ENCODE peak calls at places on chromosomes 7 and 10, in nine cellular contexts. U, C, E, A, M, N, D, K and V are unnamed samples.

GRCh38 chr10:63256047-63256773 is 123.1 kb downstream of the NRBF2 start:
- DNase-seq in U (no peak), C (no peak), E (no peak), A (no peak), M (peak; percentile 18), N (no peak), D (no peak), K (no peak), V (no peak)

GRCh38 chr7:150439926-150440325 is 10.5 kb upstream of the GIMAP8 start:
- DNase-seq in U (no peak), C (no peak), E (no peak), A (no peak), M (no peak), N (no peak), D (no peak), K (no peak), V (no peak)

GRCh38 chr7:36659638-36660341 is 64.5 kb downstream of the AOAH start:
- DNase-seq in U (no peak), C (no peak), E (no peak), A (no peak), M (no peak), N (no peak), D (no peak), K (no peak), V (no peak)

GRCh38 chr10:33487014-33487776 is 152.7 kb upstream of the NRP1 start:
- DNase-seq in U (no peak), C (no peak), E (no peak), A (no peak), M (no peak), N (no peak), D (no peak), K (no peak), V (no peak)

GRCh38 chr7:130189281-130189782 is 15.9 kb downstream of the TMEM209 start:
- DNase-seq in U (no peak), C (no peak), E (no peak), A (no peak), M (no peak), N (no peak), D (no peak), K (no peak), V (no peak)

GRCh38 chr10:103853428-103854264 is 1.7 kb downstream of the SH3PXD2A start:
- DNase-seq in U (peak; percentile 90), C (no peak), E (peak; percentile 53), A (no peak), M (no peak), N (no peak), D (no peak), K (no peak), V (no peak)

GRCh38 chr7:129110575-129111376 is 33.7 kb upstream of the TSPAN33 start:
- DNase-seq in U (peak; percentile 18), C (peak; percentile 41), E (no peak), A (no peak), M (peak; percentile 32), N (no peak), D (no peak), K (no peak), V (no peak)

GRCh38 chr10:48605786-48606529 is 1.1 kb upstream of the ARHGAP22 start:
- DNase-seq in U (no peak), C (no peak), E (no peak), A (peak; percentile 82), M (no peak), N (no peak), D (no peak), K (no peak), V (no peak)

GRCh38 chr10:106360870-106361269 is 803.6 kb downstream of the SORCS1 start:
- DNase-seq in U (no peak), C (no peak), E (no peak), A (no peak), M (no peak), N (no peak), D (no peak), K (no peak), V (no peak)

GRCh38 chr10:114359953-114360345 is 44.4 kb downstream of the AFAP1L2 start:
- DNase-seq in U (no peak), C (no peak), E (no peak), A (no peak), M (no peak), N (no peak), D (no peak), K (no peak), V (no peak)

GRCh38 chr10:4070171-4070570 is 285.2 kb upstream of the KLF6 start:
- DNase-seq in U (no peak), C (no peak), E (no peak), A (no peak), M (no peak), N (no peak), D (no peak), K (no peak), V (no peak)

GRCh38 chr7:157714166-157715070 is 377.6 kb downstream of the DNAJB6 start:
- DNase-seq in U (no peak), C (no peak), E (no peak), A (no peak), M (no peak), N (peak; percentile 31), D (no peak), K (no peak), V (peak; percentile 64)

GRCh38 chr7:141660259-141660658 is 41.7 kb downstream of the DENND11 start:
- DNase-seq in U (no peak), C (no peak), E (no peak), A (no peak), M (no peak), N (no peak), D (no peak), K (no peak), V (no peak)

GRCh38 chr10:102657984-102658724 is 13.9 kb downstream of the TRIM8 start:
- DNase-seq in U (no peak), C (no peak), E (peak; percentile 70), A (no peak), M (no peak), N (peak; percentile 76), D (no peak), K (no peak), V (no peak)
- TF ChIP-seq POLR2AphosphoS5 in U (no peak), C (no peak), E (no peak), A (peak; percentile 25), M (no peak), N (peak; percentile 49), D (no peak), K (peak; percentile 11), V (no peak)

DNA sequence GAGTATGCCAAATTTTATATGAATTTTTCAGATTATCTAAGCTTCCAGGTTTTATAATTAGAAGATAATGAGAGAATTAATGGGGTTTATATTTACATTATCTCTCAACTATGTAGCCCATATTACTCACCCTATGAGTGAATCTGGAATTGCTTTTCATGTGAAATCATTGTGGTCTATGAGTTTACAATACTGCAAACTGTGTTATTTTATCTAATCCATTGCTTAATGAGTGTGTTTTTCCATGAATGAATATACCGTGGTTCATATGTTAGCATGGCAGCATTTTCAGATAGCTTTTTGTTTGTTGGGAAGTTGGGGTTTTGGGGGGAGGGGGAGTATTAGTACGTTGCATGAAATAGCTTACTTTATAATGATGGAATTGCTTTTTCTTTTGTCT is 44.5 kb downstream of the FGFBP3 start:
- DNase-seq in U (no peak), C (no peak), E (no peak), A (no peak), M (no peak), N (no peak), D (no peak), K (no peak), V (no peak)
- H3K4me3 ChIP-seq in U (no peak overlapping the region), C (no peak overlapping the region), E (no peak overlapping the region), A (no peak overlapping the region), M (no peak overlapping the region), N (no peak overlapping the region), D (no peak overlapping the region), K (no peak overlapping the region), V (no peak overlapping the region)

GRCh38 chr7:44977304-44977858 is 1.4 kb downstream of the MYO1G start:
- DNase-seq in U (no peak), C (no peak), E (no peak), A (no peak), M (no peak), N (peak; percentile 89), D (no peak), K (no peak), V (peak; percentile 60)
- H3K4me1 ChIP-seq in U (peaks cover 37% of the 10 kb centered on the region), C (peaks cover 31% of the 10 kb centered on the region), E (peaks cover 21% of the 10 kb centered on the region), A (peaks cover 21% of the 10 kb centered on the region), M (no peaks in the 10 kb centered on the region), N (peaks cover 35% of the 10 kb centered on the region), D (peaks cover 8% of the 10 kb centered on the region), K (no peaks in the 10 kb centered on the region), V (peaks cover 35% of the 10 kb centered on the region)

GRCh38 chr7:148699024-148699771 is 495 bp downstream of the CUL1 start:
- DNase-seq in U (peak; percentile 65), C (peak; percentile 82), E (peak; percentile 51), A (no peak), M (peak; percentile 89), N (peak; percentile 94), D (no peak), K (no peak), V (peak; percentile 83)
- TF ChIP-seq POLR2AphosphoS5 in U (peak; percentile 72), C (peak; percentile 22), E (no peak), A (peak; percentile 32), M (no peak), N (peak; percentile 7), D (no peak), K (peak; percentile 52), V (no peak)

DNA sequence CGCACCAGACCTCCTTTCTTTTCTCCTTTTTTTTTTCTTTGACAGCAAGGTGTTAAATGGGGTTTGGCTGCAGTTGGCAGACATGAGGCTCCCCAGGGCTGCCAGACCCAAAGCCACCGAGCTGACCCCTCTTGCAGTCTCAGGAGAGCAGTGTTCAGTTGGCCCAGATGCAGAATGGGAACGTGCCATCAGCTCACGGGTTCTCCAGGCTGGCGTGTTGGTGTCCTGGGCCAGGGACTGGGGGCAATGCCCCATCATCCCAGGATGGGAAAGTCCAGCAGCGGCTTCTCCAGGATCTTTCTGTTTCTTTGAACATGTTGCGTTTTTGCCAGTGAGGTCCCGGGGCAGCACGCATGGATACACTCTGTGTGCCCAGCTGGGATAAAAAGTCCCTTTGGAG is 114.6 kb upstream of the KCTD7 start:
- DNase-seq in U (no peak), C (no peak), E (no peak), A (no peak), M (no peak), N (no peak), D (no peak), K (no peak), V (no peak)
- H3K4me3 ChIP-seq in U (no peak overlapping the region), C (no peak overlapping the region), E (no peak overlapping the region), A (no peak overlapping the region), M (no peak overlapping the region), N (no peak overlapping the region), D (no peak overlapping the region), K (no peak overlapping the region), V (no peak overlapping the region)

GRCh38 chr7:101995121-101995520 is 177.7 kb downstream of the CUX1 start:
- DNase-seq in U (no peak), C (no peak), E (peak; percentile 33), A (no peak), M (no peak), N (no peak), D (no peak), K (no peak), V (no peak)
- H3K4me1 ChIP-seq in U (peaks cover 14% of the 10 kb centered on the region), C (no peaks in the 10 kb centered on the region), E (no peaks in the 10 kb centered on the region), A (no peaks in the 10 kb centered on the region), M (no peaks in the 10 kb centered on the region), N (no peaks in the 10 kb centered on the region), D (peaks cover 2% of the 10 kb centered on the region), K (no peaks in the 10 kb centered on the region), V (no peaks in the 10 kb centered on the region)